ENCODE peak calls at places on chromosome 17, in ten cellular contexts. I is adrenal gland; G is breast epithelium; D is brain microvascular endothelial cell; O is ascending aorta; L is CD8-positive, alpha-beta memory T cell; X is mesenchymal stem cell; Q is tibial artery; C is upper lobe of right lung; R is body of pancreas. M is an unnamed sample.

GRCh38 chr17:74283371-74283673 is 9.3 kb downstream of the DNAI2 start:
- DNase-seq in I (no peak), D (no peak), O (no peak), R (no peak), L (no peak), G (no peak), Q (no peak), C (no peak), X (no peak), M (no peak)

GRCh38 chr17:5941258-5941657 is 128.9 kb upstream of the WSCD1 start:
- DNase-seq in L (no peak), X (no peak), G (no peak), Q (no peak), D (no peak), C (no peak), R (no peak), O (no peak), I (no peak), M (no peak)

GRCh38 chr17:57869599-57870282 is 19.9 kb upstream of the MRPS23 start:
- DNase-seq in R (no peak), G (no peak), L (no peak), O (no peak), X (peak), I (peak), C (no peak), Q (no peak), D (peak), M (no peak)

GRCh38 chr17:7781467-7781866 is 52.5 kb upstream of the KDM6B start:
- DNase-seq in C (no peak), D (no peak), L (no peak), O (no peak), X (peak), Q (no peak), I (no peak), R (no peak), G (no peak), M (no peak)

GRCh38 chr17:57561072-57561861 is 183.8 kb downstream of the CCDC182 start:
- DNase-seq in C (no peak), I (no peak), G (no peak), R (no peak), X (no peak), L (no peak), D (no peak), O (no peak), Q (no peak), M (no peak)

GRCh38 chr17:59483860-59484259 is 81.5 kb upstream of the DHX40 start:
- DNase-seq in G (no peak), Q (no peak), L (no peak), O (no peak), D (no peak), X (no peak), C (no peak), R (no peak), I (no peak), M (no peak)

GRCh38 chr17:64163468-64163867 is 33.5 kb upstream of the ERN1 start:
- DNase-seq in G (no peak), R (no peak), O (no peak), I (no peak), Q (no peak), D (no peak), C (no peak), L (no peak), X (no peak), M (no peak)

GRCh38 chr17:72357764-72358365 is 237.0 kb downstream of the SOX9 start:
- DNase-seq in X (no peak), O (no peak), D (no peak), L (no peak), I (no peak), G (no peak), C (no peak), R (no peak), Q (no peak), M (no peak)

GRCh38 chr17:81703747-81704654 is 834 bp downstream of the MRPL12 start:
- DNase-seq in O (no peak), G (no peak), C (no peak), I (no peak), Q (no peak), D (no peak), R (no peak), L (no peak), X (no peak), M (no peak)

GRCh38 chr17:79520134-79520892 is 90.5 kb downstream of the RBFOX3 start:
- DNase-seq in L (no peak), Q (no peak), I (no peak), O (no peak), D (no peak), X (no peak), C (no peak), G (no peak), R (no peak), M (no peak)

GRCh38 chr17:37676115-37676925 is 33.1 kb upstream of the DDX52 start:
- DNase-seq in D (no peak), R (no peak), G (no peak), Q (no peak), X (peak), L (no peak), C (no peak), O (no peak), I (no peak), M (no peak)

GRCh38 chr17:73017653-73018052 is 74.8 kb downstream of the SLC39A11 start:
- DNase-seq in G (no peak), C (no peak), I (no peak), R (no peak), L (no peak), X (peak), D (peak), Q (no peak), O (no peak), M (no peak)

GRCh38 chr17:8935194-8935593 is 30.3 kb downstream of the PIK3R5 start:
- DNase-seq in L (peak), G (no peak), X (no peak), I (no peak), R (peak), C (peak), Q (no peak), D (no peak), O (no peak), M (peak)

GRCh38 chr17:7260601-7261376 is 1.5 kb downstream of the CLDN7 start:
- DNase-seq in O (no peak), R (peak), C (peak), D (no peak), I (no peak), L (no peak), G (peak), Q (no peak), X (no peak), M (no peak)

GRCh38 chr17:36870618-36871002 is 66.7 kb upstream of the LHX1 start:
- DNase-seq in D (no peak), L (no peak), X (no peak), I (no peak), G (no peak), R (no peak), C (no peak), Q (no peak), O (no peak), M (no peak)

GRCh38 chr17:43768382-43768781 is 9.8 kb upstream of the SOST start:
- DNase-seq in R (peak), I (peak), X (no peak), G (no peak), Q (peak), L (no peak), C (peak), O (no peak), D (no peak), M (no peak)

GRCh38 chr17:4751925-4752324 is 12.2 kb upstream of the CXCL16 start:
- DNase-seq in Q (no peak), G (no peak), R (no peak), O (no peak), X (peak), D (no peak), L (no peak), I (no peak), C (no peak), M (no peak)

GRCh38 chr17:79036609-79037008 is 12.6 kb downstream of the C1QTNF1 start:
- DNase-seq in O (no peak), L (no peak), Q (peak), G (peak), R (peak), X (peak), C (no peak), D (peak), I (peak), M (peak)

GRCh38 chr17:80063815-80064585 is 27.6 kb downstream of the CCDC40 start:
- DNase-seq in O (peak), Q (peak), G (peak), X (peak), C (peak), I (peak), L (no peak), R (peak), D (peak), M (no peak)

GRCh38 chr17:48037036-48037881 is at the start of gene COPZ2:
- DNase-seq in Q (peak), X (peak), C (peak), L (peak), R (peak), I (peak), O (peak), D (no peak), G (peak), M (no peak)

GRCh38 chr17:48038687-48039086 is 1.1 kb upstream of the COPZ2 start:
- DNase-seq in O (no peak), X (no peak), L (no peak), Q (no peak), R (no peak), G (no peak), D (no peak), I (no peak), C (no peak), M (no peak)

GRCh38 chr17:48031966-48032365 is 5.6 kb downstream of the COPZ2 start:
- DNase-seq in Q (no peak), L (no peak), I (no peak), O (no peak), G (no peak), C (no peak), X (no peak), R (no peak), D (no peak), M (no peak)

GRCh38 chr17:48037924-48038323 is 327 bp upstream of the COPZ2 start:
- DNase-seq in O (no peak), I (no peak), Q (no peak), R (no peak), D (no peak), C (no peak), X (peak), G (no peak), L (no peak), M (no peak)

GRCh38 chr17:48036693-48037035 is 933 bp downstream of the COPZ2 start:
- DNase-seq in R (no peak), D (no peak), O (no peak), L (no peak), G (no peak), C (no peak), X (no peak), Q (no peak), I (no peak), M (no peak)
- H3K27ac ChIP-seq in R (no peak), D (no peak), O (peak), L (no peak), G (peak), C (no peak), X (no peak), Q (peak), I (peak), M (no peak)

GRCh38 chr17:77036136-77036840 is 104.5 kb upstream of the SEC14L1 start:
- DNase-seq in G (no peak), D (no peak), C (no peak), I (no peak), L (no peak), X (no peak), R (no peak), O (no peak), Q (no peak), M (no peak)

GRCh38 chr17:77033892-77034404 is 106.8 kb upstream of the SEC14L1 start:
- DNase-seq in D (no peak), O (no peak), I (no peak), R (no peak), X (no peak), L (no peak), C (no peak), Q (no peak), G (no peak), M (no peak)

GRCh38 chr17:77036841-77037381 is 103.9 kb upstream of the SEC14L1 start:
- DNase-seq in I (no peak), C (no peak), X (no peak), Q (no peak), G (no peak), O (no peak), D (no peak), R (no peak), L (no peak), M (no peak)

GRCh38 chr17:77034677-77035424 is 105.9 kb upstream of the SEC14L1 start:
- DNase-seq in Q (no peak), I (no peak), O (no peak), C (no peak), R (no peak), L (no peak), G (no peak), X (no peak), D (no peak), M (no peak)

DNA sequence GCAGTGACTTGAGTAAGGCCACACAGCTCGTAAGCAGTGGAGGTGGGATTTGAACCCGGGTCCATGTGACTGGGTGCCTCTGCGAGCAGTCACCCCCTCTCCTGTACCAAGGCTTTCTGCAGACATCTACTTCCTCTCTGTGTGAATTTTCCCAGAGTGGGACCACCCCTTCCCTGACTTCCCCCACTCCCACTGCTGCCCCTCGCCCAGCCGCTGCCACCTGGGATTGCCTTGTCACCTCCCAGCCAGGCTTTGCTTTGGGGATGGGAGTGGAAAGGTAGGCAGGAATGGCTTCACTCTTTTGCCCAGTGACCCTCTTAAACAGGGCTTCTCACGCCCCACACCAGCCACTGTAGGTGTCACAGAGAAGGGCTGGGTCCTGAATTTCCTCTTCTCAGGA is 105.2 kb upstream of the SEC14L1 start:
- DNase-seq in R (no peak), D (no peak), Q (no peak), O (no peak), L (no peak), C (no peak), X (no peak), I (no peak), G (no peak), M (no peak)
- H3K27ac ChIP-seq in R (no peak), D (no peak), Q (no peak), O (no peak), L (no peak), C (no peak), X (no peak), I (no peak), G (no peak), M (no peak)

GRCh38 chr17:19404264-19404663 is 6.8 kb upstream of the RNF112 start:
- DNase-seq in G (no peak), L (no peak), O (no peak), X (no peak), I (no peak), R (no peak), D (no peak), Q (no peak), C (no peak), M (no peak)
- H3K27ac ChIP-seq in G (no peak), L (no peak), O (no peak), X (no peak), I (no peak), R (no peak), D (no peak), Q (no peak), C (no peak), M (no peak)

GRCh38 chr17:82930043-82930923 is 90.5 kb upstream of the ZNF750 start:
- DNase-seq in L (no peak), Q (peak), G (peak), I (peak), O (no peak), C (peak), X (no peak), D (no peak), R (no peak), M (no peak)
- H3K27ac ChIP-seq in L (no peak), Q (no peak), G (peak), I (no peak), O (no peak), C (no peak), X (no peak), D (no peak), R (no peak), M (no peak)

DNA sequence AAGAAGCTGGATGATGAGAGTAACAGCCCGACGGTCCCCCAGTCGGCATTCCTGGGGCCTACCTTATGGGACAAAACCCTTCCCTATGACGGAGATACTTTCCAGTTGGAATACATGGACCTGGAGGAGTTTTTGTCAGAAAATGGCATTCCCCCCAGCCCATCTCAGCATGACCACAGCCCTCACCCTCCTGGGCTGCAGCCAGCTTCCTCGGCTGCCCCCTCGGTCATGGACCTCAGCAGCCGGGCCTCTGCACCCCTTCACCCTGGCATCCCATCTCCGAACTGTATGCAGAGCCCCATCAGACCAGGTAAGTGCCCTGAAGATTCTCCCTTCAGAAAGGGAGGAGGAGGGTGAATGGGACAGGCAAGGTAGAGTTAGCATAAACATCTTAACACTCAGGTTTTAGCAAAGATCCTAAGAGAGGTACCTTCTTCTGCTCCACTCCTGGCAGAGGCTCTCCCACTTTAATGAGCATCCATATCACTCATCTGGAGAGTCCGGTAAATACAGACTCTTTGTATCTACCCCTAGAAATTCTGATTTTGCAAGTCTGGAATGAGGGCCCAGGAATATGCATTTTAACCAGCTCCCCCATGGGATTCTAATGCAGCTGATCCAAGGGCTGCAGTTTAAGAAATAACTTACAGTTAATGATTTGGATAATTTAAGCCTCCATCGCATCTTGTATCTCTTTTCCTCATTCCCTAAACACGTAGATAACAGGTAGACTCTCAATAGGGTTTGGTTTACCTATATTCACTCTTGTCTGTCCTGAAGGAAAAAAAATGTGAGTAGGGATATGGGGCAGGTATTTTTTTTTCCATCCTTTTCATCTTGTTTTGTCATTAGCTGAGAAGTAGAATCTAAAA is 3.3 kb downstream of the HLF start:
- DNase-seq in R (no peak), Q (no peak), I (no peak), X (no peak), C (no peak), G (no peak), L (no peak), O (no peak), D (no peak), M (no peak)
- H3K27ac ChIP-seq in R (peak), Q (peak), I (peak), X (no peak), C (peak), G (peak), L (no peak), O (peak), D (no peak), M (no peak)

GRCh38 chr17:1142503-1143095 is 37.2 kb downstream of the ABR start:
- DNase-seq in O (no peak), C (no peak), L (no peak), D (no peak), G (no peak), Q (no peak), R (no peak), I (no peak), X (no peak), M (no peak)
- H3K27ac ChIP-seq in O (no peak), C (no peak), L (no peak), D (no peak), G (no peak), Q (no peak), R (no peak), I (no peak), X (no peak), M (no peak)

M was measured in epithelial cell of prostate.